ENCODE peak calls at places on chromosomes 2 and 18, in six cellular contexts. N, R, K, Z, B and F are unnamed samples. For H3K9me3, the result is how much of the 10 kb centered on the place peaks cover.

GRCh38 chr2:63814114-63814513 is 27.6 kb upstream of the UGP2 start:
- DNase-seq in Z (no peak), K (no peak), N (no peak), B (no peak), R (no peak), F (no peak)

GRCh38 chr2:86645752-86646151 is 22.1 kb upstream of the RNF103 start:
- DNase-seq in N (no peak), B (no peak), R (no peak), K (no peak), Z (no peak), F (no peak)

GRCh38 chr2:84458436-84459027 is 548 bp downstream of the SUCLG1 start:
- DNase-seq in Z (no peak), B (peak), K (no peak), R (peak), N (no peak), F (no peak)

GRCh38 chr2:233130481-233130970 is 70.4 kb downstream of the INPP5D start:
- DNase-seq in N (no peak), B (no peak), Z (no peak), R (no peak), K (no peak), F (no peak)

GRCh38 chr2:119841550-119841949 is 81.8 kb downstream of the PTPN4 start:
- DNase-seq in R (no peak), K (no peak), B (no peak), N (no peak), Z (no peak), F (no peak)

GRCh38 chr18:51137891-51138290 is 59.6 kb downstream of the MEX3C start:
- DNase-seq in R (no peak), Z (no peak), B (no peak), N (no peak), K (no peak), F (no peak)

GRCh38 chr2:175929850-175930249 is 72.2 kb downstream of the LNPK start:
- DNase-seq in K (no peak), Z (no peak), N (no peak), B (no peak), R (no peak), F (no peak)

GRCh38 chr2:163132850-163133249 is 294.3 kb upstream of the KCNH7 start:
- DNase-seq in R (no peak), Z (no peak), B (no peak), N (no peak), K (no peak), F (no peak)

GRCh38 chr2:133229974-133230373 is 338.3 kb downstream of the NCKAP5 start:
- DNase-seq in B (no peak), R (no peak), Z (no peak), N (no peak), K (no peak), F (no peak)

GRCh38 chr2:66438498-66439290 is 3.8 kb downstream of the MEIS1 start:
- DNase-seq in R (no peak), B (no peak), K (no peak), Z (no peak), N (no peak), F (no peak)

GRCh38 chr18:26497881-26498280 is 50.5 kb downstream of the KCTD1 start:
- DNase-seq in N (no peak), Z (no peak), B (no peak), K (no peak), R (no peak), F (no peak)

GRCh38 chr2:75429036-75429435 is 131.7 kb downstream of the EVA1A start:
- DNase-seq in N (no peak), B (no peak), Z (no peak), K (peak), R (no peak), F (peak)

GRCh38 chr18:63313409-63313917 is 6.1 kb downstream of the BCL2 start:
- DNase-seq in B (no peak), Z (no peak), N (no peak), K (no peak), R (no peak), F (no peak)

GRCh38 chr18:23259701-23260661 is 124.7 kb downstream of the CABLES1 start:
- DNase-seq in K (peak), Z (no peak), N (no peak), B (peak), R (peak), F (peak)

GRCh38 chr18:8684577-8684976 is 20.8 kb upstream of the MTCL1 start:
- DNase-seq in B (no peak), N (no peak), K (no peak), Z (no peak), R (no peak), F (no peak)

GRCh38 chr2:7963787-7964186 is 718.1 kb upstream of the ID2 start:
- DNase-seq in K (no peak), R (no peak), Z (no peak), B (no peak), N (no peak), F (no peak)

GRCh38 chr2:30230479-30230854 is 867 bp upstream of the LBH start:
- DNase-seq in R (no peak), K (no peak), N (no peak), Z (no peak), B (no peak), F (no peak)

GRCh38 chr2:53600835-53601234 is 166.8 kb upstream of the CHAC2 start:
- DNase-seq in B (no peak), N (no peak), Z (no peak), R (no peak), K (no peak), F (no peak)

DNA sequence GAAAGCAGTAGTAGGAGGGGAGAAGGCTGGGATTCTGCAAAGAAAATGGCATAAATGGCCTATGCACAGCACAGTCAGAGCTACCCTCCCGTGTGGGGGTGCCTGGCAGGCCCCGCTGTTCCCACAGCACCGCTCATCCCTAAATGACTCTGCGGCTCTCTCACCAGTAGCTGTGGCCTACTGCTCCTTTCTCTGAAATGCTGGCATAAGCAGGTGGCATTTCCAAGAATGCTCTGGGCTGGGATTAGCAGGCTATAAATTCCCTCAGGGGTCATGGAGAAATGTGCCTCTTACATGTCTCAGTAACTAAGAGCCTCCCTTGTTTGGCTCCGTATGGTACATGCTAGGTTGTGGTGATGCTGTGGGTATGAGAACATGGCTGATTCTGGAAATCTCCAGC is 80.4 kb upstream of the GATA6 start:
- DNase-seq in R (no peak), B (no peak), N (no peak), Z (no peak), K (no peak), F (no peak)
- H3K9me3 ChIP-seq in R (under half), B (under half), N (under half), Z (under half), K (under half), F (under half)

DNA sequence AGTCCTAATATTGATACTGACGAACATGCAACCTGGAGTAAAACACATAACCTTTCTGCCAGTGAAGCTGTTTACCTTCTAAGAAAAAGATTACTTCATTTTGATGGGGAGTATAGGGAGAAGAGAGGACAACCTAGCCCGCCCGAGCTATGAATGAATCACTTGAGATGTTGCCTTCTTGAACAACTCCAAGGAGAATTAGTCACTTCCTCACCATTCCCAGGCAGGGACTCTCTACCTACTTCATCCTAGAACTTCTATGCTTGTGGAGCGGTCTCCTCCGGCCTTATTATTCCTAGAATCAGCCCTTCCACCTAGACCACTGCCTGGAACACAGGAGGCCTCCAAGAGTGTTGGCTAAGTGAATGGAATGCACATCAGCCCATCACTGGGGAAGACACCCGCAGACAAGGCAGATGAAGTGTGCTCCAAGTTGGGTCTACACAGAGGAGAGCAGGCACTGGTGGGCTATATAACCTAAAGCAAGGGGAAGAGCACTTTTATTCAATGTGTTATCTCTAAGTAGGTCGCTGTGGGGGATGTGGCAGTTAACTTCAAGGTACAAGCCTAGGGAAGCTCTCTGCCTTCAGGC is 57.5 kb downstream of the STK39 start:
- DNase-seq in B (peak), R (no peak), Z (no peak), K (no peak), N (no peak), F (no peak)
- TF ChIP-seq POLR2AphosphoS5 in B (no peak), R (no peak), Z (no peak), K (no peak), N (no peak), F (no peak)

GRCh38 chr2:241926541-241927311 is 57.2 kb downstream of the RTP5 start:
- DNase-seq in R (no peak), K (no peak), Z (no peak), B (no peak), N (no peak), F (no peak)
- TF ChIP-seq POLR2A in R (no peak), K (no peak), Z (no peak), B (no peak), N (no peak), F (no peak)

DNA sequence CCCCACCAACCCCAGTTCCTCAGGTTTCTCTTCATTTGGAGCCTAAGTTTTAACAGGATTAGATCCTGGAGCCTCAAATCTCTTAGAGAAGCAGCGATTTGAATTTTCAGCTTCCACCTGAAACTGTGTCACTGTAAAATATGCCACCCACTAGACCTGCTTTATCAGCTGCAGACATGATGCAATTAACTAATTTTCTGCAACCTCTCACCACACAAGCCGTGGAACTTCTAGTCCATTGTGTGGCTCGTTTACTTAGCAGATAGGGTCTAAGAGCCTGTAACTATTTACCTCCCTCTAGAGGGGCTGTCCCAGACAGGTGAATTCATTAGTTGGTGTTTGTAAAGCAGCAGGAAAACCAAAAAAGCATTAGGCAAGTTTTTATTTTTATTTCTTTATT is 31.6 kb upstream of the FZD5 start:
- DNase-seq in B (no peak), R (no peak), K (no peak), N (no peak), Z (no peak), F (no peak)
- H3K9me3 ChIP-seq in B (under half), R (under half), K (under half), N (under half), Z (under half), F (under half)

DNA sequence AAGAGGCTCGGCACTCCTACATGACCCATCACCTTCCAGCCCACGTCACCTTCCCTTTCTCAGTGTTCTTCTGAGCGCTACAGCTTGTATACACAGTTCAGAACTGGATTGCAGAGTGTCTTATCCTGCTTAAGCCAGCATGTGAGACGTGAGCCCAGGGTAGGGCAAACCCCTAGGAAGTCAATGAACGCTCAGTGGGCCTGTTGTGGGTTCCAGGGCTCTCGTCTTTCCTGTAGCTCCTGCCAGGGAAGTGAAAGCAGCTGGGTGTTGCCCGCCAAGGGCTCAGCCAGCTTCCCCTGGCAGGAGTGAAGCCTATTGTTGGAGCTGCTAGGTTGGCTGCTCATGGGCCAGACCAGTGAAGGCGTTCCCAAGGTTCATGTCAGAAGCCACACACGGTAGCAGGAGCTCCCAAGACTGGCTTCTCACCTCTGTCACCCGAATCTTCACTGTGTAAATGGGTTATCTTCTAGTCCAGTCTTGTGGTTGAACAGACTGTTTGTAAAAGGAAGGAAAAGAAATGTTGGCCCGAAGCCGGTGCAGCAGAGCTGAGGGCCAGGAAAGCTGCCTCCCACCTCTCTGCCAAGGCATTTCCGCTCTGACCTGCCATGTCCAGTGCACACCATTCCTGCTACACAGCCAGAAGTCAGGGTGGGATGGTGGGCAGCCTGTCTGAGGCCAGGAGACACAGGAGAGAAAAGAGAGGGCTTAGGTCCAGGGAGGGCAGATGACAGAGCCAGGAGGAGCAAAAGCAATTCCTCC is 69.6 kb upstream of the RMDN2 start:
- DNase-seq in B (no peak), K (no peak), R (peak), Z (no peak), N (no peak), F (no peak)
- TF ChIP-seq POLR2AphosphoS5 in B (no peak), K (peak), R (peak), Z (peak), N (no peak), F (no peak)

GRCh38 chr2:20618886-20619521 is 31.9 kb downstream of the HS1BP3 start:
- DNase-seq in B (peak), N (no peak), R (no peak), Z (peak), K (peak), F (no peak)

GRCh38 chr2:20619624-20620024 is 31.3 kb downstream of the HS1BP3 start:
- DNase-seq in K (peak), Z (peak), N (no peak), R (no peak), B (no peak), F (no peak)

GRCh38 chr2:20617892-20618467 is 32.9 kb downstream of the HS1BP3 start:
- DNase-seq in B (peak), K (peak), Z (peak), N (no peak), R (peak), F (peak)

GRCh38 chr2:20617081-20617575 is 33.8 kb downstream of the HS1BP3 start:
- DNase-seq in K (peak), R (no peak), Z (peak), B (peak), N (no peak), F (peak)

DNA sequence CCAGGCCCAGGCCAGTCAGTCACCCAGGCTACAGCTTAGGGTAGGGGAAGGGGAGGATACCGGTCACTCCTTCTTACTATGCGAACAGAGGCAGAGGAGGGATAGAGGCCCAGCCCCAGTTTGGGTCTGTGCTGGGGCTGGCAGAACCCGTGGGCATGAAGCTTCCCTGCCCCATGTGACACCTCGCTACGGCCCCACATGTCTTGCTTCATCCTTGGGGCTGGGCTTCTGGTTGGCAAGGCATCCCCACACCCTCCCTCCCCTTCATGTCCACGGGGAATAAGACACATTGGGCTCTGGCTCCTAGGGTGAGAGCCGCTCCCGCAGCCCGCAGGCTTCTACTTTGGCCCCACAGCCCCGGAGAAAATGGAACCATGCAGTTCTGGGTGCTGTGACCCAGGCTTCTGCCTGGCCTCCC is 32.4 kb downstream of the HS1BP3 start:
- DNase-seq in B (peak), R (no peak), Z (no peak), K (no peak), N (no peak), F (no peak)
- TF ChIP-seq POLR2A in B (no peak), R (no peak), Z (no peak), K (no peak), N (no peak), F (no peak)

GRCh38 chr18:79737426-79737825 is 57.8 kb downstream of the CTDP1 start:
- DNase-seq in R (no peak), N (no peak), Z (no peak), K (no peak), B (no peak), F (no peak)
- H3K9me3 ChIP-seq in R (under half), N (under half), Z (under half), K (under half), B (under half), F (under half)

GRCh38 chr2:85539361-85540130 is 578 bp downstream of the MAT2A start:
- DNase-seq in N (peak), R (peak), B (peak), K (peak), Z (peak), F (peak)
- TF ChIP-seq POLR2AphosphoS5 in N (no peak), R (peak), B (peak), K (peak), Z (peak), F (no peak)

GRCh38 chr2:147051814-147052213 is 793.0 kb upstream of the ACVR2A start:
- DNase-seq in K (no peak), B (no peak), Z (no peak), R (no peak), N (no peak), F (no peak)

GRCh38 chr2:147051248-147051647 is 793.6 kb upstream of the ACVR2A start:
- DNase-seq in K (no peak), R (no peak), N (no peak), Z (no peak), B (no peak), F (no peak)

GRCh38 chr2:147046473-147046872 is 798.4 kb upstream of the ACVR2A start:
- DNase-seq in N (no peak), R (no peak), B (no peak), Z (no peak), K (no peak), F (no peak)

GRCh38 chr2:147045113-147045512 is 799.7 kb upstream of the ACVR2A start:
- DNase-seq in N (peak), R (no peak), B (peak), K (no peak), Z (no peak), F (no peak)

GRCh38 chr2:147049888-147050446 is 794.9 kb upstream of the ACVR2A start:
- DNase-seq in Z (no peak), K (no peak), B (no peak), N (no peak), R (no peak), F (no peak)
- TF ChIP-seq POLR2A in Z (no peak), K (no peak), B (no peak), N (no peak), R (no peak), F (no peak)

GRCh38 chr18:78884502-78884901 is 95.1 kb upstream of the SALL3 start:
- DNase-seq in Z (no peak), B (no peak), K (no peak), N (no peak), R (no peak), F (no peak)
- H3K9me3 ChIP-seq in Z (under half), B (under half), K (under half), N (under half), R (under half), F (under half)